ENCODE peak calls at places on chromosomes 16 and 17, in eight cellular contexts. T, Z, C, R, E, V, F and M are unnamed samples.

GRCh38 chr17:80030730-80031410 is 4.8 kb downstream of the TBC1D16 start:
- DNase-seq in T (peak), Z (no peak), C (no peak), R (no peak), E (peak), V (no peak), F (no peak), M (no peak)

GRCh38 chr16:85503642-85504224 is 109.4 kb upstream of the GSE1 start:
- DNase-seq in T (no peak), Z (no peak), C (no peak), R (no peak), E (no peak), V (no peak), F (no peak), M (no peak)

GRCh38 chr17:6525111-6525510 is 31.2 kb downstream of the PITPNM3 start:
- DNase-seq in T (no peak), Z (no peak), C (no peak), R (no peak), E (no peak), V (no peak), F (no peak), M (no peak)

GRCh38 chr17:65064452-65065019 is 8.0 kb upstream of the GNA13 start:
- DNase-seq in T (no peak), Z (peak), C (no peak), R (no peak), E (no peak), V (no peak), F (no peak), M (peak)

GRCh38 chr16:9007177-9007794 is 43.6 kb upstream of the USP7 start:
- DNase-seq in T (no peak), Z (no peak), C (no peak), R (no peak), E (no peak), V (no peak), F (no peak), M (no peak)

GRCh38 chr17:6435051-6435450 is at the start of gene AIPL1:
- DNase-seq in T (no peak), Z (no peak), C (no peak), R (no peak), E (no peak), V (no peak), F (no peak), M (no peak)

GRCh38 chr16:69532761-69533459 is 32.9 kb upstream of the NFAT5 start:
- DNase-seq in T (no peak), Z (no peak), C (no peak), R (no peak), E (no peak), V (no peak), F (no peak), M (no peak)

GRCh38 chr16:70677499-70678120 is 8.2 kb downstream of the MTSS2 start:
- DNase-seq in T (no peak), Z (no peak), C (no peak), R (no peak), E (peak), V (no peak), F (no peak), M (no peak)

GRCh38 chr16:25093208-25094061 is 18.1 kb upstream of the LCMT1 start:
- DNase-seq in T (no peak), Z (no peak), C (peak), R (no peak), E (no peak), V (peak), F (no peak), M (no peak)

GRCh38 chr16:50311134-50311528 is 44.8 kb downstream of the ADCY7 start:
- DNase-seq in T (no peak), Z (no peak), C (no peak), R (no peak), E (peak), V (no peak), F (no peak), M (no peak)

GRCh38 chr17:69030145-69030544 is 30.6 kb downstream of the ABCA9 start:
- DNase-seq in T (no peak), Z (no peak), C (no peak), R (no peak), E (no peak), V (no peak), F (no peak), M (no peak)

GRCh38 chr17:5584383-5584951 is at the start of gene NLRP1:
- DNase-seq in T (no peak), Z (peak), C (peak), R (no peak), E (peak), V (peak), F (peak), M (peak)

GRCh38 chr16:988465-989353 is 7.1 kb downstream of the SOX8 start:
- DNase-seq in T (no peak), Z (no peak), C (no peak), R (no peak), E (no peak), V (no peak), F (no peak), M (no peak)

GRCh38 chr17:75566456-75567233 is 21.0 kb upstream of the MYO15B start:
- DNase-seq in T (no peak), Z (no peak), C (peak), R (no peak), E (no peak), V (peak), F (no peak), M (peak)